ENCODE peak calls at places on chromosomes 6 and 20, in seven cellular contexts. O is AG10803; J is NCI-H1417; I is fibroblast of the conjunctiva; C is CD8-positive, alpha-beta memory T cell; A is activated CD4-positive, alpha-beta T cell treated with anti-CD3 and anti-CD28 coated beads, Interleukin-2, amount 50 U/mL, for 1 hour; T is MV-4-11. G is an unnamed sample.

GRCh38 chr6:4253604-4254211 is 118.3 kb upstream of the ECI2 start:
- DNase-seq in O (peak), J (no peak), I (peak), C (no peak), A (no peak), T (no peak), G (no peak)

GRCh38 chr6:44056392-44057237 is 70.6 kb downstream of the MRPL14 start:
- DNase-seq in O (peak), J (no peak), I (peak), C (no peak), A (no peak), T (no peak), G (peak)

GRCh38 chr6:26554669-26555504 is 16.7 kb downstream of the HMGN4 start:
- DNase-seq in O (peak), J (peak), I (no peak), C (peak), A (peak), T (peak), G (no peak)

GRCh38 chr20:4326194-4327065 is 311.1 kb upstream of the RNF24 start:
- DNase-seq in O (no peak), J (no peak), I (no peak), C (no peak), A (no peak), T (peak), G (no peak)

GRCh38 chr6:107064579-107065065 is 36.6 kb downstream of the MTRES1 start:
- DNase-seq in O (peak), J (no peak), I (peak), C (no peak), A (no peak), T (peak), G (no peak)

GRCh38 chr6:33656844-33657243 is 35.7 kb downstream of the ITPR3 start:
- DNase-seq in O (no peak), J (no peak), I (no peak), C (no peak), A (no peak), T (no peak), G (no peak)

GRCh38 chr20:50569864-50570836 is 60.0 kb downstream of the PTPN1 start:
- DNase-seq in O (no peak), J (no peak), I (peak), C (no peak), A (peak), T (peak), G (no peak)

GRCh38 chr20:48215536-48215935 is 430.3 kb upstream of the SULF2 start:
- DNase-seq in O (no peak), J (no peak), I (no peak), C (no peak), A (no peak), T (no peak), G (no peak)

GRCh38 chr20:64225828-64226598 is 29.5 kb upstream of the PCMTD2 start:
- DNase-seq in O (no peak), J (no peak), I (no peak), C (no peak), A (no peak), T (no peak), G (no peak)

GRCh38 chr20:50418890-50419642 is 91.1 kb upstream of the PTPN1 start:
- DNase-seq in O (no peak), J (no peak), I (no peak), C (no peak), A (no peak), T (no peak), G (no peak)

GRCh38 chr6:103122766-103123601 is 1729.5 kb downstream of the GRIK2 start:
- DNase-seq in O (peak), J (peak), I (peak), C (no peak), A (no peak), T (peak), G (peak)

GRCh38 chr6:4670824-4671409 is 105.3 kb upstream of the CDYL start:
- DNase-seq in O (no peak), J (no peak), I (no peak), C (no peak), A (no peak), T (no peak), G (no peak)

GRCh38 chr20:54002741-54003140 is 67.7 kb downstream of the BCAS1 start:
- DNase-seq in O (no peak), J (no peak), I (no peak), C (no peak), A (no peak), T (no peak), G (no peak)

GRCh38 chr6:44254201-44254956 is 2.9 kb downstream of the SLC35B2 start:
- DNase-seq in O (no peak), J (no peak), I (no peak), C (no peak), A (no peak), T (no peak), G (no peak)

GRCh38 chr6:124854338-124854922 is 107.8 kb upstream of the RNF217 start:
- DNase-seq in O (peak), J (peak), I (no peak), C (no peak), A (no peak), T (no peak), G (no peak)

GRCh38 chr6:142881771-142882170 is 63.2 kb downstream of the HIVEP2 start:
- DNase-seq in O (no peak), J (no peak), I (no peak), C (no peak), A (no peak), T (no peak), G (no peak)

GRCh38 chr6:117976030-117976651 is 69.1 kb downstream of the SLC35F1 start:
- DNase-seq in O (peak), J (peak), I (peak), C (no peak), A (no peak), T (peak), G (no peak)

GRCh38 chr6:165864925-165865324 is 201.9 kb upstream of the PDE10A start:
- DNase-seq in O (no peak), J (no peak), I (no peak), C (no peak), A (no peak), T (no peak), G (no peak)

GRCh38 chr6:126033696-126034095 is 47.4 kb downstream of the TRMT11 start:
- DNase-seq in O (peak), J (peak), I (peak), C (no peak), A (no peak), T (peak), G (peak)

GRCh38 chr6:26553264-26553738 is 15.1 kb downstream of the HMGN4 start:
- DNase-seq in O (peak), J (peak), I (no peak), C (peak), A (peak), T (peak), G (no peak)

GRCh38 chr6:37700266-37700973 is 2.7 kb upstream of the MDGA1 start:
- DNase-seq in O (no peak), J (peak), I (no peak), C (no peak), A (no peak), T (peak), G (no peak)

G was measured in retinal pigment epithelial cell.